ENCODE peak calls at places on chromosomes 1 and 21, in nine cellular contexts. One of them, this sample, is unnamed.

GRCh38 chr1:119286587-119287181 is 81.9 kb upstream of the HAO2 start:
- DNase-seq in IMR-90: peak; percentile 4
- DNase-seq in adrenal gland: peak; percentile 27
- DNase-seq in endothelial cell of umbilical vein: peak; percentile 28
- DNase-seq in K562: peak; percentile 68
- DNase-seq in H54: no peak
- DNase-seq in HCT116: peak; percentile 31
- DNase-seq in heart left ventricle: no peak
- DNase-seq in lower leg skin: no peak
- DNase-seq in this sample: no peak

GRCh38 chr1:115401676-115402075 is 63.6 kb upstream of the NGF start:
- DNase-seq in adrenal gland: no peak
- DNase-seq in HCT116: no peak
- DNase-seq in K562: no peak
- DNase-seq in H54: no peak
- DNase-seq in lower leg skin: no peak
- DNase-seq in heart left ventricle: no peak
- DNase-seq in IMR-90: no peak
- DNase-seq in endothelial cell of umbilical vein: no peak
- DNase-seq in this sample: no peak

GRCh38 chr1:98661544-98662353 is at the start of gene SNX7:
- DNase-seq in lower leg skin: peak; percentile 65
- DNase-seq in adrenal gland: peak; percentile 86
- DNase-seq in endothelial cell of umbilical vein: peak; percentile 83
- DNase-seq in IMR-90: peak; percentile 69
- DNase-seq in heart left ventricle: peak; percentile 88
- DNase-seq in K562: no peak
- DNase-seq in HCT116: peak; percentile 32
- DNase-seq in H54: peak; percentile 70
- DNase-seq in this sample: peak; percentile 91

GRCh38 chr1:45050931-45051748 is 39.1 kb downstream of the UROD start:
- DNase-seq in K562: no peak
- DNase-seq in heart left ventricle: no peak
- DNase-seq in IMR-90: no peak
- DNase-seq in H54: no peak
- DNase-seq in HCT116: no peak
- DNase-seq in adrenal gland: no peak
- DNase-seq in lower leg skin: no peak
- DNase-seq in endothelial cell of umbilical vein: no peak
- DNase-seq in this sample: no peak

GRCh38 chr21:45979141-45979631 is 2.4 kb upstream of the COL6A1 start:
- DNase-seq in endothelial cell of umbilical vein: no peak
- DNase-seq in H54: no peak
- DNase-seq in heart left ventricle: peak; percentile 23
- DNase-seq in IMR-90: no peak
- DNase-seq in lower leg skin: no peak
- DNase-seq in adrenal gland: no peak
- DNase-seq in HCT116: no peak
- DNase-seq in K562: no peak
- DNase-seq in this sample: peak; percentile 79

GRCh38 chr1:7052701-7053100 is 267.4 kb downstream of the CAMTA1 start:
- DNase-seq in lower leg skin: no peak
- DNase-seq in endothelial cell of umbilical vein: no peak
- DNase-seq in heart left ventricle: no peak
- DNase-seq in H54: no peak
- DNase-seq in IMR-90: no peak
- DNase-seq in K562: no peak
- DNase-seq in adrenal gland: no peak
- DNase-seq in HCT116: no peak
- DNase-seq in this sample: no peak

GRCh38 chr1:244322181-244322580 is 129.5 kb downstream of the ADSS2 start:
- DNase-seq in IMR-90: no peak
- DNase-seq in H54: no peak
- DNase-seq in heart left ventricle: no peak
- DNase-seq in adrenal gland: no peak
- DNase-seq in lower leg skin: no peak
- DNase-seq in HCT116: no peak
- DNase-seq in endothelial cell of umbilical vein: no peak
- DNase-seq in K562: no peak
- DNase-seq in this sample: no peak

GRCh38 chr1:97364086-97364485 is 556.7 kb downstream of the DPYD start:
- DNase-seq in endothelial cell of umbilical vein: no peak
- DNase-seq in IMR-90: peak; percentile 73
- DNase-seq in heart left ventricle: no peak
- DNase-seq in HCT116: no peak
- DNase-seq in lower leg skin: no peak
- DNase-seq in K562: no peak
- DNase-seq in adrenal gland: no peak
- DNase-seq in H54: no peak
- DNase-seq in this sample: no peak

GRCh38 chr1:45299981-45300668 is 26.6 kb upstream of the HPDL start:
- DNase-seq in K562: peak; percentile 65
- DNase-seq in endothelial cell of umbilical vein: peak; percentile 83
- DNase-seq in IMR-90: peak; percentile 84
- DNase-seq in lower leg skin: no peak
- DNase-seq in adrenal gland: peak; percentile 68
- DNase-seq in HCT116: peak; percentile 51
- DNase-seq in heart left ventricle: no peak
- DNase-seq in H54: peak; percentile 42
- DNase-seq in this sample: peak; percentile 73

GRCh38 chr1:48674641-48675040 is 102.0 kb downstream of the BEND5 start:
- DNase-seq in IMR-90: peak; percentile 35
- DNase-seq in adrenal gland: peak; percentile 35
- DNase-seq in heart left ventricle: no peak
- DNase-seq in HCT116: no peak
- DNase-seq in H54: peak; percentile 21
- DNase-seq in K562: no peak
- DNase-seq in endothelial cell of umbilical vein: no peak
- DNase-seq in lower leg skin: no peak
- DNase-seq in this sample: no peak

GRCh38 chr21:30480145-30480544 is at the start of gene KRTAP19-1:
- DNase-seq in IMR-90: no peak
- DNase-seq in H54: no peak
- DNase-seq in HCT116: no peak
- DNase-seq in endothelial cell of umbilical vein: no peak
- DNase-seq in adrenal gland: no peak
- DNase-seq in lower leg skin: no peak
- DNase-seq in K562: no peak
- DNase-seq in heart left ventricle: no peak
- DNase-seq in this sample: no peak

GRCh38 chr1:165355221-165355976 is 1.1 kb downstream of the LMX1A start:
- DNase-seq in endothelial cell of umbilical vein: no peak
- DNase-seq in adrenal gland: no peak
- DNase-seq in HCT116: no peak
- DNase-seq in H54: no peak
- DNase-seq in K562: no peak
- DNase-seq in IMR-90: no peak
- DNase-seq in lower leg skin: no peak
- DNase-seq in heart left ventricle: no peak
- DNase-seq in this sample: no peak

GRCh38 chr21:37419228-37419906 is 52.8 kb downstream of the DYRK1A start:
- DNase-seq in endothelial cell of umbilical vein: no peak
- DNase-seq in HCT116: no peak
- DNase-seq in heart left ventricle: no peak
- DNase-seq in IMR-90: no peak
- DNase-seq in adrenal gland: no peak
- DNase-seq in K562: no peak
- DNase-seq in lower leg skin: no peak
- DNase-seq in H54: no peak
- DNase-seq in this sample: no peak

GRCh38 chr1:171988243-171988642 is 146.9 kb downstream of the DNM3 start:
- DNase-seq in IMR-90: no peak
- DNase-seq in lower leg skin: no peak
- DNase-seq in HCT116: no peak
- DNase-seq in H54: no peak
- DNase-seq in heart left ventricle: no peak
- DNase-seq in adrenal gland: no peak
- DNase-seq in K562: no peak
- DNase-seq in endothelial cell of umbilical vein: no peak
- DNase-seq in this sample: no peak

GRCh38 chr1:151529781-151530180 is 10.3 kb upstream of the TUFT1 start:
- DNase-seq in K562: no peak
- DNase-seq in heart left ventricle: no peak
- DNase-seq in IMR-90: no peak
- DNase-seq in lower leg skin: no peak
- DNase-seq in H54: no peak
- DNase-seq in HCT116: no peak
- DNase-seq in adrenal gland: no peak
- DNase-seq in endothelial cell of umbilical vein: no peak
- DNase-seq in this sample: no peak

GRCh38 chr1:31699341-31699891 is 4.4 kb downstream of the COL16A1 start:
- DNase-seq in HCT116: no peak
- DNase-seq in lower leg skin: no peak
- DNase-seq in IMR-90: no peak
- DNase-seq in K562: no peak
- DNase-seq in heart left ventricle: no peak
- DNase-seq in H54: no peak
- DNase-seq in endothelial cell of umbilical vein: no peak
- DNase-seq in adrenal gland: no peak
- DNase-seq in this sample: no peak

GRCh38 chr1:19750101-19750881 is 49.4 kb downstream of the TMCO4 start:
- DNase-seq in H54: no peak
- DNase-seq in HCT116: no peak
- DNase-seq in endothelial cell of umbilical vein: peak; percentile 24
- DNase-seq in K562: no peak
- DNase-seq in lower leg skin: no peak
- DNase-seq in heart left ventricle: no peak
- DNase-seq in adrenal gland: peak; percentile 48
- DNase-seq in IMR-90: peak; percentile 46
- DNase-seq in this sample: no peak

GRCh38 chr21:14687277-14687642 is 141.1 kb upstream of the SAMSN1 start:
- DNase-seq in adrenal gland: no peak
- DNase-seq in heart left ventricle: no peak
- DNase-seq in lower leg skin: no peak
- DNase-seq in IMR-90: no peak
- DNase-seq in endothelial cell of umbilical vein: no peak
- DNase-seq in H54: no peak
- DNase-seq in K562: no peak
- DNase-seq in HCT116: no peak
- DNase-seq in this sample: no peak
- TF ChIP-seq POLR2A in adrenal gland: no peak
- TF ChIP-seq POLR2A in heart left ventricle: no peak
- TF ChIP-seq POLR2A in lower leg skin: no peak
- TF ChIP-seq POLR2A in IMR-90: no peak
- TF ChIP-seq POLR2A in endothelial cell of umbilical vein: no peak
- TF ChIP-seq POLR2A in H54: no peak
- TF ChIP-seq POLR2A in K562: no peak
- TF ChIP-seq POLR2A in HCT116: no peak
- TF ChIP-seq POLR2A in this sample: no peak

DNA sequence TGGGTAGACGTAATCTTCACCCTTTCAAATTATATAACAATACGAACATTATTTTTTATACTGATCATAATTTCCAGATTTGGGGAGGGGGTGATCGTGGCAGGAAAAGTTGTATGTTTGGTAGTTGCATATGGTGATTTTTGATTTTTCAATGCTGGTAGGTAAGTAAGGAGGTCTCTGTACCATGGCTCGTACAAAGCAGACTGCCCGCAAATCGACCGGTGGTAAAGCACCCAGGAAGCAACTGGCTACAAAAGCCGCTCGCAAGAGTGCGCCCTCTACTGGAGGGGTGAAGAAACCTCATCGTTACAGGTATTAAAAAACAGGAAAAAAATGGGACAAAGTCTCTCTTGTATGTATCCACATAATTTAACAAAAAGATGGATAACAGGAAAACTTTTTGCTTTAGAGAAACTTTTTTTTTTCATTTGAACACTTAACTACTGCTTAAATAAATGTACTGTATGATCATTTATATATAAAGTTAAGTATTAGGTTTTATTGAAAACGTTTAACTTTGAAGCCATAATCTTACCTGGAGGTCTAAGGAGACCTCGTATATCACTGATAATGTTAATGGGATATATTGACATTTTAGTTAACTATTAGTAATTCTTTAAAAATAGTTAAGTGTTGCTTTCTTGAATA is 1.8 kb downstream of the H3-3A start:
- DNase-seq in heart left ventricle: no peak
- DNase-seq in H54: no peak
- DNase-seq in adrenal gland: no peak
- DNase-seq in IMR-90: no peak
- DNase-seq in K562: no peak
- DNase-seq in HCT116: no peak
- DNase-seq in endothelial cell of umbilical vein: peak; percentile 29
- DNase-seq in lower leg skin: no peak
- DNase-seq in this sample: no peak
- TF ChIP-seq POLR2A in heart left ventricle: no peak
- TF ChIP-seq POLR2A in H54: no peak
- TF ChIP-seq POLR2A in adrenal gland: peak; percentile 79
- TF ChIP-seq POLR2A in IMR-90: no peak
- TF ChIP-seq POLR2A in K562: peak; percentile 76
- TF ChIP-seq POLR2A in HCT116: no peak
- TF ChIP-seq POLR2A in endothelial cell of umbilical vein: no peak
- TF ChIP-seq POLR2A in lower leg skin: no peak
- TF ChIP-seq POLR2A in this sample: peak; percentile 24

DNA sequence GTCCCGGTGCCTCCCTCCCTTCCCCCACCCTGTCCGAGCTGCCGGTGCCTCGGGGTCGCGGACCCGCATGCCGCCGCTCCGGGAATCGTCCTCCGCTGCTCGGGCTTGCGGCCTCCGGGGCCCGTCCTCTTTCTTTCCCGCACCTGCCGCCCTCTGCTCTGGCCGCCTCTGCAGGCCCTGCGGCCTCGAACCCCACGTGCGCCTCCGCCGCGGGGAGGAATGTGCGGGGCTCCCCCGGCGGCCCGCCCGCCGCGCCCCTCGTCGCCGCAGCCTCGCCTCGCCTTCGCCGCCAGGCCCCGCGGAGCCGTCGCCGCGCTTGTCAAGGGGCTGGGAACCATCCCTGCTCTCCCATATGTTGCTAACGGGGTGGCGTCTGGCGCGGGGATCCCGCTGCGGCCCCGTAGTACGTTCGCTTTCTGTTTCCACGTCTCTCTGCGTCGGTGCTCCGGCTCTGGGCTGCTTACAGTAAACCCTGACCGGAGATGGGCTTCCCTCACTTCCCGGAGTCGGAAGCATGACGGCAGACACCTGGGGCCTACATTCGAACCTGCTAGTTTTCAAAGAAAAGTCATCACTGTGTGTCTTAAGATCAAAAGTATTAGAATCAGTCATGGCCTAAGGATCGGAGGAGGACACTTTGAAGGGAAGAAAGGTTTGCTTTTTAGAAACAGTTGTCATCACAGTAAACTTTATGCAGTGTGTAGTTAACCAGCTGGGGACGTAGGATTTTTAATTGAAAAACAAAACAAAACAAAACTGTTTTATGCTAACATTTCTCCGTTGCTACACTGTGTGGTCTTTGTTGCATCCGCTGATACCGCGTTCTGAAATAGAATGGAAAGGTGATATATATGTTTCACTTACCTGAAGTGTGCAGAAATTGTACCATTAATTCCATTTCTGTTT is 68.9 kb downstream of the SLC35A3 start:
- DNase-seq in HCT116: no peak
- DNase-seq in IMR-90: peak; percentile 72
- DNase-seq in lower leg skin: peak; percentile 49
- DNase-seq in K562: peak; percentile 73
- DNase-seq in H54: peak; percentile 20
- DNase-seq in endothelial cell of umbilical vein: peak; percentile 78
- DNase-seq in heart left ventricle: peak; percentile 60
- DNase-seq in adrenal gland: peak; percentile 78
- DNase-seq in this sample: peak; percentile 82
- TF ChIP-seq POLR2A in HCT116: peak; percentile 13
- TF ChIP-seq POLR2A in IMR-90: no peak
- TF ChIP-seq POLR2A in lower leg skin: no peak
- TF ChIP-seq POLR2A in K562: no peak
- TF ChIP-seq POLR2A in H54: peak; percentile 9
- TF ChIP-seq POLR2A in endothelial cell of umbilical vein: no peak
- TF ChIP-seq POLR2A in heart left ventricle: no peak
- TF ChIP-seq POLR2A in adrenal gland: peak; percentile 65
- TF ChIP-seq POLR2A in this sample: no peak

GRCh38 chr21:25578070-25578961 is 29.0 kb downstream of the MRPL39 start:
- DNase-seq in adrenal gland: no peak
- DNase-seq in HCT116: no peak
- DNase-seq in K562: no peak
- DNase-seq in lower leg skin: no peak
- DNase-seq in IMR-90: peak; percentile 36
- DNase-seq in heart left ventricle: no peak
- DNase-seq in H54: no peak
- DNase-seq in endothelial cell of umbilical vein: no peak
- DNase-seq in this sample: no peak
- TF ChIP-seq POLR2A in adrenal gland: no peak
- TF ChIP-seq POLR2A in HCT116: no peak
- TF ChIP-seq POLR2A in K562: no peak
- TF ChIP-seq POLR2A in lower leg skin: no peak
- TF ChIP-seq POLR2A in IMR-90: no peak
- TF ChIP-seq POLR2A in heart left ventricle: no peak
- TF ChIP-seq POLR2A in H54: no peak
- TF ChIP-seq POLR2A in endothelial cell of umbilical vein: no peak
- TF ChIP-seq POLR2A in this sample: no peak

This sample was measured in sigmoid colon.